ENCODE peak calls at places on chromosomes 13 and 19, in four cellular contexts. N is H1, U is mesendoderm, Z is H9. A is an unnamed sample.

GRCh38 chr13:95569966-95570365 is 17.4 kb downstream of the CLDN10 start:
- DNase-seq in N (no peak), Z (no peak), U (no peak), A (no peak)

GRCh38 chr19:14347999-14348889 is 33.0 kb upstream of the ADGRE5 start:
- DNase-seq in U (peak), N (peak), Z (peak), A (no peak)

GRCh38 chr13:43303040-43303729 is 279.8 kb downstream of the DNAJC15 start:
- DNase-seq in N (peak), Z (peak), U (peak), A (peak)

GRCh38 chr13:104461049-104461448 is 1394.8 kb upstream of the SLC10A2 start:
- DNase-seq in Z (no peak), N (no peak), U (no peak), A (no peak)

GRCh38 chr13:20151016-20151415 is 9.8 kb downstream of the GJA3 start:
- DNase-seq in N (no peak), Z (no peak), U (no peak), A (no peak)

GRCh38 chr13:32426981-32427851 is 714 bp downstream of the N4BP2L1 start:
- DNase-seq in U (peak), N (no peak), Z (peak), A (peak)

GRCh38 chr13:110644892-110645521 is 29.7 kb downstream of the NAXD start:
- DNase-seq in Z (peak), U (peak), N (peak), A (peak)

GRCh38 chr19:35357867-35358573 is at the start of gene FFAR3:
- DNase-seq in Z (no peak), N (no peak), U (peak), A (peak)

GRCh38 chr19:45404557-45405434 is at the start of gene PPP1R13L:
- DNase-seq in U (peak), Z (peak), N (no peak), A (peak)

GRCh38 chr13:103351035-103351828 is 285.0 kb upstream of the SLC10A2 start:
- DNase-seq in Z (peak), N (peak), U (peak), A (no peak)

GRCh38 chr13:101661839-101662238 is 209.4 kb downstream of the ITGBL1 start:
- DNase-seq in U (no peak), Z (no peak), N (no peak), A (no peak)

GRCh38 chr19:42368360-42368759 is 21.7 kb downstream of the CNFN start:
- DNase-seq in U (no peak), Z (no peak), N (no peak), A (no peak)

GRCh38 chr13:74839656-74840055 is 642.3 kb downstream of the TBC1D4 start:
- DNase-seq in U (no peak), Z (no peak), N (no peak), A (peak)

GRCh38 chr13:42266464-42266863 is 5.5 kb upstream of the AKAP11 start:
- DNase-seq in U (peak), N (no peak), Z (no peak), A (peak)

GRCh38 chr13:99336750-99337149 is 29.6 kb upstream of the GPR183 start:
- DNase-seq in N (no peak), U (no peak), Z (no peak), A (no peak)

GRCh38 chr13:69180025-69180424 is 927.6 kb upstream of the ATXN8OS start:
- DNase-seq in U (no peak), N (no peak), Z (no peak), A (no peak)

GRCh38 chr19:45446295-45446694 is 21.5 kb upstream of the FOSB start:
- DNase-seq in N (no peak), U (peak), Z (no peak), A (peak)

GRCh38 chr19:29054886-29055675 is 157.9 kb downstream of the UQCRFS1 start:
- DNase-seq in N (no peak), Z (no peak), U (no peak), A (no peak)

GRCh38 chr19:7152568-7152967 is 83.1 kb downstream of the ZNF557 start:
- DNase-seq in U (peak), N (no peak), Z (peak), A (no peak)

DNA sequence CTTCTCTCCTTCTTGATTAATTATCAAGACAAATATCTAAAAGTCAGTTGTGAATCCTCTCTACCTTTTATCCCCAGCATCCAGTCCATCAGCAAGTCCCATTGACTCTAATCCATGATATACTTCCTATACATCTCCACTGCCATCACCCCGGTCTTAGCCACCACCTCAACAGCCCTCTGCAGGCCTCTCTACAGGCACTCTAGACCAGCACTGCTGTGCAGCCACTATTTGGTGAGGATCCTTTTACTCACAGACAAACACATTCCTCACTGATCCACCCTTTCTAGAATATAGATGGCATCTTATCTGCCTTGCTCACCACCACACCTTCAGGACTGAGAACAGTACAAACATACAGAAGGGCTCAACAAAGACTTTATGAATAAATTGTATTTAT is 221.7 kb downstream of the RFC3 start:
- DNase-seq in Z (no peak), N (no peak), U (no peak), A (no peak)
- H3K56ac ChIP-seq in Z (no peak), N (no peak), U (no peak), A (no peak)

DNA sequence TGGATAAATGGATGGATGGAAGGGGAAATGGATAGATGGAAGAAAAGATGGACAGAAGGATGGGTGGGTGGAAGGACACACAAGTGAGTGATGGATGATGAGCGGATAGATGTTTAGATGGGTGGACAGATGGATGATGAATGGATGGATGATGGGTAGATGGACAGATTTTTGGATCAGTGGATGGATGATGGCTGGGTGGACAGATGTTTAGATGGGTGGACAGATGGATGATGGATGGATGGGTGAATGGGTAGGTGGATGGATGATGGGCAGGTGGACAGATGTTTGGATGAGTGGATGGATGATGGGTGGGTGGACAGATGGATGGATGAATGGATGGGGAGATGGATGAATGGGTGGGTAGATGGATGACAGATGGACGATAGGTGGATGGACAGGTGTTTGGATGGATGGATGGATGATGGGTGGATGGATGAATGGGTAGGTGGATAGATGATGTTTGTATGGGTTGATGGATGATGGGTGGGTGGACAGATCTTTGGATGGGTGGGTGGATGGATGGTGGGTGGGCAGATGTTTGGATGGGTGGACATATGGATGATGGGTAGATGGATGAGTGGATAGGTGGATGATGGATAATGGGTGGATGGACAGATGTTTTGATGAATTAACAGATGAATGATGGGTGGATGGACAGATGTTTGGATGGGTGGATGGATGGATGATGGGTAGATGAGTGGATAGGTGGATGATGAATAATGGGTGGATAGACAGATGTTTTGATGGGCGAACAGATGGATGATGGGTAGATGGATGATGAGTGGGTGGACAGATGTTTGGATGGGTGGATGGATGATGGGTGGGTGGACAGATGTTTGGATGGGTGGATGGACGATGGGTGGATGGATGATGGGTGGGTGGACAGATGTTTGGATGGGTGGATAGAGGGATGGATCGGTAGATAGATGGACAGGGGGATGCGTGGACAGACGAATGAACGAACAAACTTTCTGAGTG is 39.5 kb downstream of the CERS4 start:
- DNase-seq in N (no peak), Z (no peak), U (no peak), A (no peak)
- H3K56ac ChIP-seq in N (peak), Z (no peak), U (no peak), A (no peak)

GRCh38 chr13:112575680-112576079 is 12.3 kb downstream of the TUBGCP3 start:
- DNase-seq in Z (peak), N (no peak), U (peak), A (no peak)
- H3K56ac ChIP-seq in Z (no peak), N (no peak), U (no peak), A (no peak)

GRCh38 chr19:48750351-48750750 is 2.1 kb downstream of the FUT1 start:
- DNase-seq in U (no peak), Z (no peak), N (no peak), A (no peak)
- H3K56ac ChIP-seq in U (no peak), Z (no peak), N (no peak), A (no peak)

DNA sequence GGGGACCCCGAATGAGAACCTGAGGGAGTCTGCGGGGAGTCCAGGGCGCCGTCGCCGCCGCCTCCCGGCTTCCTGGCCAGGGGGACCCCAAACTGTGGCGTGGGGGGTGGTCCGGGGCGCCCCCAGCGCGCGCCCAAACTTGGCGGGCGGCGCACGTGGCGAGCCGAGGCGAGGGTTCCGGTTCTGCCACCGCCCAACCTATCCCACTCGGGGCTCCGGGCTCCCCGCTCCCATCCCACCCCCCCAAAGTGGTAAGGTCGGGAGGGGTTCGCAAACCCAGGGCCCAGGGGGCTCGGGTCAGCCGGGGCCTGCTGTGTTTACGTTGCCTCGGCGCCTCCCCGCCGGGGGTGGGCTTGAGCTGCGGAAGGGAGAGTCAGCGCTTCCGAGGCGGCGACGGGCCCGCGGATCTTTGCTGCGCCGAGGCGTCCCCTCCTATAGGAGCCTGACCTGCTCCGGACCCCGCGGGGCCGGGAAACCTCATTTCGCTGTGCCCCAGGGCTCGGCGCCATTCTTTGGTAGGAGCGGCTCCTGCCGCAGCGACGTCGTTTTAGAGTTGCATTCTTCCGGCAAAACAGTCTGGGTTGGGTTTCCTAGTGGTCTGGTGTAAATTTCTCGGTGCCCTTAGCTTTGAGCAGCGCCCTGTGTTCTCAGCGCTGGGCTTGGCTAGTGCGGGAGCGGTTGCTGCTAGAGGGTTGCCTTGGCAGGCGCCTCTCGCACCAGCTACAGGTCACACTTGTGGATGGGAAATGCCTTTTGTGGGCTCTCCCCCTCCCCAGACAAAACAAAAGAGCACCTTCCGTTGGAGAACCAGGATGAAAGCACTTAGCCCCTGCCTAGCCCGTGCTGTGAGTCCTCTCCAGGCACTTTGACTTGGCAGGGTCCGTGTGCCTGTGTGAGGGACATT is 1.2 kb downstream of the DAZAP1 start:
- DNase-seq in U (peak), Z (no peak), N (no peak), A (peak)
- H3K56ac ChIP-seq in U (peak), Z (no peak), N (peak), A (peak)

GRCh38 chr19:51181377-51181912 is 39.3 kb downstream of the SIGLEC7 start:
- DNase-seq in N (no peak), Z (no peak), U (no peak), A (no peak)
- H3K56ac ChIP-seq in N (no peak), Z (no peak), U (no peak), A (no peak)

GRCh38 chr19:38037151-38037611 is 130.2 kb downstream of the SIPA1L3 start:
- DNase-seq in Z (no peak), N (no peak), U (no peak), A (no peak)

GRCh38 chr19:38036707-38037106 is 129.7 kb downstream of the SIPA1L3 start:
- DNase-seq in Z (no peak), N (no peak), U (no peak), A (no peak)

GRCh38 chr19:38034153-38034835 is 127.3 kb downstream of the SIPA1L3 start:
- DNase-seq in U (no peak), N (no peak), Z (no peak), A (peak)

GRCh38 chr19:38033658-38034150 is 126.7 kb downstream of the SIPA1L3 start:
- DNase-seq in U (peak), N (peak), Z (peak), A (no peak)

DNA sequence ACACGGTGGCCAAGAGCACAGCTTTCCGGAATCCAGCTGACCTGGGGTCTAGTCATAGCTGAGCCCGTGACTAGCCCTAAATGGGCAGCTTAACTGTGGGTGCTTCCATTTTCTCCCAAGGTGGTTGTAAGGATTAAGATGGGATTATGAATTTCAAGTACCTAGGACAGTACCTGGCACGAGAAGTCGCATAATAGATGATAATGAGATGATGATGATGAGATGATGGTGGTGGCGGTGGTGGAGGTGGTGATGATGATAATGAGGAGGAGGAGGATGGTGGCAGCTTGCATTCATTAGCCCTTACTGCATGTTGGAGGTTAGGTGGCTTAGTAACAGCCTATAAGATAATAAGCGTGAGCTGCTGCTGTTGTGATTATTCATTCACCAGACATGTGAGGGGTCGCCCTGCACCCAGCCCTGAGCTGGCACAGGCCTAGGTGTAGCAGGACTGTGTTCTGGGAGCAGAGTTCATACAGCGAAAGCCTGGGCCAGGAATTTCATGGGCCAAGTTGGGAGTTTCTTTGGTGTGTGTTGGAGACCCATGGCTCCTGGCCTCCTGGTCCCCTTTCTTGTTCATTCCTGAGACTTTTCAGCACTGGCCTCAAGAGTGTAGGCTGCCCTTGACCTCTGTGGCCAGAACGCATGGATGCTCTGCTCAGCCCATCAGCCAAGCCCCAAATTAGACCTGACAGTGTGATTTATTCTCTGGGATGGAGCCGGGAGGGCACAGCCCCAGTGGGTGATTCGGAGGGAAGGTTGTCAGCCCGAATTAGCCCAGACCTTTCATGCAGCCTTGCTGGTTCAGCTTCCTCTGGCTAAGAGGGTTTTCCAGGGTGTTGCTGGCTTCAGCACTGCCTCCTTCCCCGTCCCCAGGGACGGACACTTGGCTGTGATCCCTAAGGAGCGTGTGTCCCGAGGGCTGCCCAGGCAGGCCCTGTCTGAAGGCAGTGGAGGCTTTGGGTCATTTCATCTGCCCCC is 128.8 kb downstream of the SIPA1L3 start:
- DNase-seq in Z (no peak), U (no peak), N (no peak), A (peak)
- H3K56ac ChIP-seq in Z (no peak), U (no peak), N (no peak), A (no peak)

GRCh38 chr13:113493315-113493951 is 2.9 kb upstream of the DCUN1D2 start:
- DNase-seq in Z (no peak), N (no peak), U (peak), A (peak)
- H3K56ac ChIP-seq in Z (no peak), N (no peak), U (no peak), A (no peak)

GRCh38 chr19:51786651-51787494 is 8.1 kb upstream of the FPR3 start:
- DNase-seq in N (no peak), U (no peak), Z (no peak), A (no peak)

GRCh38 chr19:51784109-51784785 is 10.7 kb upstream of the FPR3 start:
- DNase-seq in N (no peak), U (no peak), Z (no peak), A (no peak)

GRCh38 chr19:51784922-51785690 is 9.9 kb upstream of the FPR3 start:
- DNase-seq in Z (no peak), N (no peak), U (no peak), A (no peak)

GRCh38 chr19:51779703-51780102 is 15.3 kb upstream of the FPR3 start:
- DNase-seq in Z (no peak), N (no peak), U (no peak), A (no peak)

GRCh38 chr19:51783373-51783772 is 11.6 kb upstream of the FPR3 start:
- DNase-seq in Z (no peak), U (peak), N (no peak), A (no peak)
- H3K56ac ChIP-seq in Z (no peak), U (no peak), N (no peak), A (no peak)

DNA sequence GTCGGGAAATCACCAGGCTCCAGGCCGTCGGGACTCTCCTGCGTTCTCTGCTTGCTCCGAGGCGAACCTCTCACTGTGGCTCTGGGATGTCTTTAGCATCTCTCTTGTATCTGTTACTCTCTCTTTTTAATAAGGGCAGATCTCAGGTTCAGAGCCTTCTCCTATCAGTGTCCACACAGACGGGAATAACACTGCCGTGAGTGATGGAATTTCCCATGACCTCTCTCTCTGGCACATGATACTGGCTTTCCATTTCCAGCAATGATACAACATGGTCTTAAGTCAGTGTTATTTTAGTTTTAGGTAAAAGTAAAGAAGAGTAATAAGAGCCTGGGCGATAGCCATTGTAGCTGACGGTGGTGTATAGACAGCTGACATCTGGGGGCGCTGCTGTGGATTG is 9.3 kb downstream of the ZNF444 start:
- DNase-seq in U (no peak), N (no peak), Z (no peak), A (no peak)
- H3K56ac ChIP-seq in U (no peak), N (no peak), Z (no peak), A (no peak)